ENCODE peak calls at places on chromosomes 6 and 20, in nine cellular contexts. J is T-helper 9 cell; I is amygdala; W is stimulated activated CD8-positive, alpha-beta memory T cell treated with anti-CD3 and anti-CD28 coated beads, Interleukin-2, amount 100 ng/mL, for 1 hour; B is fibroblast of lung; G is ELR; E is activated T-helper 2 cell treated with anti-CD3 and anti-CD28 coated beads, Interferon-gamma antibody, Interleukin-2, Interleukin-4, amounts not matched to agents 10 μg/mL and 5 μg/mL and 100 μg/mL, durations not matched to agents 14 hours and 24 hours and 36 hours; D is Peyer's patch; K is SW 1271. S is an unnamed sample.

GRCh38 chr20:44208770-44209169 is 1.8 kb downstream of the OSER1 start:
- DNase-seq in W (no peak), J (no peak), G (peak), I (no peak), E (no peak), K (no peak), D (no peak), B (peak), S (no peak)

GRCh38 chr6:12336121-12336971 is 46.2 kb downstream of the EDN1 start:
- DNase-seq in K (no peak), I (no peak), D (no peak), J (no peak), W (no peak), G (no peak), E (no peak), B (no peak), S (no peak)

GRCh38 chr6:121897337-121897760 is 461.9 kb downstream of the GJA1 start:
- DNase-seq in I (no peak), G (no peak), K (no peak), D (no peak), E (no peak), J (no peak), B (no peak), W (no peak), S (no peak)

GRCh38 chr20:33862709-33863403 is 51.7 kb downstream of the CHMP4B start:
- DNase-seq in E (peak), J (peak), I (peak), B (peak), K (peak), G (peak), W (peak), D (peak), S (peak)

GRCh38 chr6:131023834-131024504 is 39.1 kb downstream of the EPB41L2 start:
- DNase-seq in D (no peak), I (no peak), B (peak), E (no peak), K (no peak), G (peak), W (no peak), J (no peak), S (peak)

GRCh38 chr20:19981091-19981490 is 36.1 kb upstream of the NAA20 start:
- DNase-seq in G (peak), I (no peak), D (no peak), K (no peak), W (no peak), J (no peak), E (no peak), B (peak), S (no peak)

GRCh38 chr6:111150577-111150976 is 63.3 kb downstream of the SLC16A10 start:
- DNase-seq in B (no peak), D (no peak), I (no peak), E (no peak), K (no peak), J (no peak), W (no peak), G (no peak), S (no peak)

GRCh38 chr6:72659754-72660153 is 37.9 kb downstream of the KCNQ5 start:
- DNase-seq in K (no peak), W (no peak), J (no peak), I (no peak), E (no peak), G (no peak), D (no peak), B (no peak), S (no peak)

GRCh38 chr20:62292115-62292514 is 10.7 kb upstream of the ADRM1 start:
- DNase-seq in E (no peak), J (no peak), W (no peak), I (no peak), G (no peak), D (no peak), K (no peak), B (no peak), S (no peak)

GRCh38 chr6:134389129-134389528 is 71.2 kb upstream of the SGK1 start:
- DNase-seq in W (no peak), B (no peak), G (no peak), I (no peak), E (no peak), K (no peak), J (no peak), D (no peak), S (no peak)

GRCh38 chr20:55069951-55070350 is 594.6 kb downstream of the DOK5 start:
- DNase-seq in E (no peak), K (no peak), B (no peak), D (no peak), J (no peak), G (no peak), I (no peak), W (no peak), S (no peak)

GRCh38 chr6:25485820-25486559 is 166.0 kb upstream of the SCGN start:
- DNase-seq in G (no peak), W (no peak), I (no peak), B (peak), K (no peak), E (no peak), J (no peak), D (no peak), S (no peak)

GRCh38 chr20:32678948-32679347 is 5.2 kb upstream of the C20orf203 start:
- DNase-seq in J (no peak), K (no peak), G (no peak), I (peak), W (no peak), D (no peak), E (no peak), B (peak), S (no peak)

GRCh38 chr6:161001421-161001820 is 9.9 kb downstream of the MAP3K4 start:
- DNase-seq in I (no peak), K (no peak), B (no peak), G (no peak), J (no peak), E (no peak), W (no peak), D (no peak), S (no peak)

GRCh38 chr6:148523051-148523450 is 180.4 kb downstream of the SASH1 start:
- DNase-seq in J (no peak), E (no peak), K (no peak), G (peak), D (no peak), W (no peak), B (peak), I (no peak), S (no peak)

GRCh38 chr20:17281478-17281877 is 54.6 kb downstream of the PCSK2 start:
- DNase-seq in B (no peak), E (no peak), I (no peak), W (no peak), J (no peak), K (no peak), G (peak), D (no peak), S (peak)

GRCh38 chr6:85677243-85677956 is 34.7 kb upstream of the SYNCRIP start:
- DNase-seq in E (no peak), D (no peak), G (peak), I (peak), K (no peak), B (peak), J (no peak), W (no peak), S (no peak)

GRCh38 chr6:37190159-37190535 is 20.2 kb downstream of the PIM1 start:
- DNase-seq in K (no peak), W (no peak), B (no peak), I (no peak), G (peak), E (no peak), J (no peak), D (peak), S (no peak)

GRCh38 chr20:2022163-2022562 is 28.3 kb upstream of the PDYN start:
- DNase-seq in J (no peak), G (no peak), W (no peak), K (no peak), B (no peak), I (no peak), E (no peak), D (no peak), S (no peak)

GRCh38 chr6:37047421-37047931 is 42.0 kb downstream of the FGD2 start:
- DNase-seq in I (no peak), K (no peak), J (no peak), B (no peak), D (no peak), E (no peak), G (no peak), W (no peak), S (no peak)

GRCh38 chr6:46741910-46742309 is 4.8 kb upstream of the ANKRD66 start:
- DNase-seq in W (no peak), B (no peak), D (no peak), I (no peak), J (no peak), G (no peak), E (no peak), K (no peak), S (no peak)

GRCh38 chr6:43772571-43773049 is 2.6 kb downstream of the VEGFA start:
- DNase-seq in K (no peak), B (peak), G (peak), D (no peak), I (peak), W (no peak), J (no peak), E (no peak), S (peak)

GRCh38 chr6:163513003-163513402 is 98.5 kb downstream of the QKI start:
- DNase-seq in W (no peak), E (no peak), I (no peak), K (no peak), G (no peak), J (no peak), B (no peak), D (no peak), S (no peak)

GRCh38 chr6:149728499-149729234 is 10.8 kb upstream of the LATS1 start:
- DNase-seq in G (no peak), J (no peak), K (no peak), D (no peak), B (no peak), E (no peak), I (no peak), W (no peak), S (no peak)